ENCODE peak calls at places on chromosomes 13 and 19, in eight cellular contexts. F is stimulated activated CD4-positive, alpha-beta T cell treated with anti-CD3 and anti-CD28 coated beads, Interleukin-15, amount 100 ng/mL, for 1 hour; Z is retinal pigment epithelial cell; N is hepatic stellate cell; O is EH; Q is germinal center; A is spleen; X is HCEC 1CT. I is an unnamed sample.

GRCh38 chr19:22257381-22257780 is 28.9 kb upstream of the ZNF729 start:
- DNase-seq in N (no peak), Z (no peak), Q (no peak), F (no peak), A (no peak), X (no peak), O (no peak), I (no peak)

GRCh38 chr13:94708031-94708571 is 4.2 kb downstream of the SOX21 start:
- DNase-seq in Z (no peak), Q (no peak), X (no peak), F (no peak), O (no peak), N (no peak), A (no peak), I (no peak)

GRCh38 chr19:55670280-55671053 is 4.6 kb upstream of the EPN1 start:
- DNase-seq in Z (no peak), Q (no peak), A (peak), O (no peak), X (no peak), N (no peak), F (no peak), I (no peak)

GRCh38 chr13:37395544-37395943 is 203.0 kb downstream of the POSTN start:
- DNase-seq in Z (no peak), O (peak), F (no peak), X (no peak), Q (no peak), N (no peak), A (no peak), I (no peak)

GRCh38 chr19:6503407-6504201 is 1.5 kb upstream of the TUBB4A start:
- DNase-seq in X (no peak), A (no peak), N (no peak), O (no peak), F (no peak), Z (no peak), Q (no peak), I (no peak)

GRCh38 chr13:44397766-44398223 is 24.2 kb downstream of the SERP2 start:
- DNase-seq in Z (no peak), F (no peak), Q (no peak), N (no peak), A (peak), X (no peak), O (peak), I (peak)

GRCh38 chr13:111900390-111901180 is 166.4 kb upstream of the SOX1 start:
- DNase-seq in X (no peak), Z (no peak), O (no peak), F (no peak), N (no peak), A (no peak), Q (no peak), I (no peak)

GRCh38 chr19:39692166-39692565 is 12.1 kb upstream of the LGALS14 start:
- DNase-seq in O (no peak), N (no peak), A (no peak), Z (no peak), X (peak), F (no peak), Q (no peak), I (no peak)

GRCh38 chr19:28170066-28170465 is 1042.9 kb downstream of the UQCRFS1 start:
- DNase-seq in O (no peak), Z (no peak), A (no peak), N (no peak), Q (no peak), F (no peak), X (no peak), I (no peak)

GRCh38 chr19:850221-850978 is 1.7 kb upstream of the ELANE start:
- DNase-seq in Z (no peak), F (no peak), X (peak), N (peak), Q (no peak), A (peak), O (peak), I (peak)